ENCODE peak calls at places on chromosomes 2 and 18, in eight cellular contexts. I is tibial nerve; C is NAMALWA; J is HFFc6; M is skeletal muscle cell; W is CD4-positive, CD25-positive, alpha-beta regulatory T cell; D is H9; R is choroid plexus epithelial cell. S is an unnamed sample.

GRCh38 chr2:31354837-31355236 is 59.7 kb downstream of the XDH start:
- DNase-seq in I (no peak), C (peak; percentile 52), J (no peak), M (no peak), W (peak; percentile 35), D (no peak), R (peak; percentile 50), S (no peak)

GRCh38 chr18:59902180-59902992 is 2.6 kb downstream of the PMAIP1 start:
- DNase-seq in I (no peak), C (peak; percentile 47), J (peak; percentile 76), M (peak; percentile 71), W (peak; percentile 50), D (no peak), R (peak; percentile 91), S (no peak)

GRCh38 chr2:52210161-52210560 is 1178.2 kb upstream of the NRXN1 start:
- DNase-seq in I (no peak), C (no peak), J (no peak), M (no peak), W (no peak), D (no peak), R (peak; percentile 50), S (no peak)

GRCh38 chr2:44810892-44811530 is 130.5 kb upstream of the SIX3 start:
- DNase-seq in I (no peak), C (no peak), J (no peak), M (no peak), W (no peak), D (no peak), R (no peak), S (no peak)

GRCh38 chr18:59268722-59269562 is 4.3 kb downstream of the RAX start:
- DNase-seq in I (no peak), C (no peak), J (no peak), M (no peak), W (peak; percentile 70), D (peak; percentile 89), R (peak; percentile 9), S (no peak)

GRCh38 chr2:215657844-215658243 is 222.0 kb upstream of the FN1 start:
- DNase-seq in I (peak; percentile 25), C (no peak), J (peak; percentile 89), M (peak; percentile 95), W (no peak), D (no peak), R (peak; percentile 97), S (no peak)

GRCh38 chr18:58776084-58776483 is 88.6 kb upstream of the ZNF532 start:
- DNase-seq in I (no peak), C (no peak), J (no peak), M (no peak), W (no peak), D (no peak), R (peak; percentile 36), S (no peak)

GRCh38 chr2:64324746-64325410 is 129.1 kb upstream of the LGALSL start:
- DNase-seq in I (no peak), C (no peak), J (no peak), M (no peak), W (no peak), D (no peak), R (no peak), S (no peak)

GRCh38 chr2:217434183-217434620 is 568.6 kb downstream of the TNS1 start:
- DNase-seq in I (peak; percentile 80), C (peak; percentile 66), J (peak; percentile 94), M (peak; percentile 99), W (peak; percentile 28), D (peak; percentile 93), R (peak; percentile 100), S (peak; percentile 92)

GRCh38 chr18:76209597-76209996 is 285.4 kb downstream of the ZNF516 start:
- DNase-seq in I (no peak), C (no peak), J (peak; percentile 40), M (peak; percentile 21), W (no peak), D (no peak), R (no peak), S (no peak)

GRCh38 chr2:135839713-135840112 is 2.7 kb upstream of the LCT start:
- DNase-seq in I (peak; percentile 34), C (no peak), J (peak; percentile 80), M (peak; percentile 69), W (no peak), D (no peak), R (peak; percentile 94), S (no peak)

GRCh38 chr2:160418398-160418765 is 75.2 kb downstream of the RBMS1 start:
- DNase-seq in I (no peak), C (no peak), J (no peak), M (no peak), W (no peak), D (no peak), R (no peak), S (no peak)

GRCh38 chr18:3525870-3526420 is 76.0 kb downstream of the TGIF1 start:
- DNase-seq in I (no peak), C (no peak), J (no peak), M (peak; percentile 28), W (peak; percentile 81), D (no peak), R (peak; percentile 17), S (peak; percentile 24)